ENCODE peak calls at places on chromosomes 12 and 14, in four cellular contexts. One of them, this sample, is unnamed.
A peak's percentile ranks its signal among the peaks of the same experiment; 100 is the strongest.

GRCh38 chr14:102451064-102451352 is 58.6 kb downstream of the ANKRD9 start:
- DNase-seq in NCI-H82: no peak
- DNase-seq in sciatic nerve: no peak
- DNase-seq in DMS 273 treated with DMSO at 0.1 percent for 48 hours: no peak
- DNase-seq in this sample: no peak

GRCh38 chr12:114311966-114312365 is 94.0 kb downstream of the TBX5 start:
- DNase-seq in NCI-H82: no peak
- DNase-seq in sciatic nerve: no peak
- DNase-seq in DMS 273 treated with DMSO at 0.1 percent for 48 hours: no peak
- DNase-seq in this sample: peak; percentile 3

GRCh38 chr12:68370006-68370590 is 37.9 kb upstream of the MDM1 start:
- DNase-seq in NCI-H82: no peak
- DNase-seq in sciatic nerve: no peak
- DNase-seq in DMS 273 treated with DMSO at 0.1 percent for 48 hours: no peak
- DNase-seq in this sample: no peak

GRCh38 chr12:88325828-88326214 is 183.7 kb downstream of the TMTC3 start:
- DNase-seq in NCI-H82: no peak
- DNase-seq in sciatic nerve: no peak
- DNase-seq in DMS 273 treated with DMSO at 0.1 percent for 48 hours: no peak
- DNase-seq in this sample: peak; percentile 70

GRCh38 chr12:6925543-6926279 is 2.0 kb upstream of the ATN1 start:
- DNase-seq in NCI-H82: peak; percentile 55
- DNase-seq in sciatic nerve: no peak
- DNase-seq in DMS 273 treated with DMSO at 0.1 percent for 48 hours: peak; percentile 40
- DNase-seq in this sample: peak; percentile 90

GRCh38 chr12:95037906-95038305 is 34.4 kb upstream of the NDUFA12 start:
- DNase-seq in NCI-H82: no peak
- DNase-seq in sciatic nerve: no peak
- DNase-seq in DMS 273 treated with DMSO at 0.1 percent for 48 hours: no peak
- DNase-seq in this sample: no peak

GRCh38 chr12:108568653-108569154 is 6.3 kb downstream of the ISCU start:
- DNase-seq in NCI-H82: no peak
- DNase-seq in sciatic nerve: no peak
- DNase-seq in DMS 273 treated with DMSO at 0.1 percent for 48 hours: no peak
- DNase-seq in this sample: no peak

GRCh38 chr14:76091036-76091435 is 60.7 kb upstream of the GPATCH2L start:
- DNase-seq in NCI-H82: peak; percentile 34
- DNase-seq in sciatic nerve: no peak
- DNase-seq in DMS 273 treated with DMSO at 0.1 percent for 48 hours: no peak
- DNase-seq in this sample: peak; percentile 10

GRCh38 chr12:120528861-120529525 is at the start of gene COQ5:
- DNase-seq in NCI-H82: peak; percentile 96
- DNase-seq in sciatic nerve: peak; percentile 93
- DNase-seq in DMS 273 treated with DMSO at 0.1 percent for 48 hours: peak; percentile 70
- DNase-seq in this sample: peak; percentile 87

GRCh38 chr14:77822307-77822706 is 22.4 kb downstream of the ADCK1 start:
- DNase-seq in NCI-H82: peak; percentile 7
- DNase-seq in sciatic nerve: no peak
- DNase-seq in DMS 273 treated with DMSO at 0.1 percent for 48 hours: no peak
- DNase-seq in this sample: no peak

GRCh38 chr14:51873221-51873893 is 12.9 kb downstream of the GNG2 start:
- DNase-seq in NCI-H82: peak; percentile 5
- DNase-seq in sciatic nerve: no peak
- DNase-seq in DMS 273 treated with DMSO at 0.1 percent for 48 hours: peak; percentile 40
- DNase-seq in this sample: peak; percentile 94

GRCh38 chr14:101065246-101065645 is 161.7 kb upstream of the RTL1 start:
- DNase-seq in NCI-H82: no peak
- DNase-seq in sciatic nerve: peak; percentile 38
- DNase-seq in DMS 273 treated with DMSO at 0.1 percent for 48 hours: no peak
- DNase-seq in this sample: no peak

GRCh38 chr12:58408516-58408915 is 467.1 kb downstream of the ATP23 start:
- DNase-seq in NCI-H82: no peak
- DNase-seq in sciatic nerve: no peak
- DNase-seq in DMS 273 treated with DMSO at 0.1 percent for 48 hours: no peak
- DNase-seq in this sample: peak; percentile 40

GRCh38 chr14:102579696-102580551 is 12.5 kb upstream of the RCOR1 start:
- DNase-seq in NCI-H82: no peak
- DNase-seq in sciatic nerve: no peak
- DNase-seq in DMS 273 treated with DMSO at 0.1 percent for 48 hours: no peak
- DNase-seq in this sample: peak; percentile 73

This sample was measured in fibroblast of pulmonary artery.